ENCODE peak calls at places on chromosomes 7 and 10, in six cellular contexts. D is K562, P is GM23338, Q is sigmoid colon, S is GM12892, G is Panc1. I is an unnamed sample.

GRCh38 chr10:133275683-133276092 is 980 bp downstream of the ADAM8 start:
- DNase-seq in G (no peak), P (no peak), Q (no peak), S (peak), D (peak), I (no peak)

GRCh38 chr10:125094826-125095225 is 65.5 kb downstream of the CTBP2 start:
- DNase-seq in D (no peak), P (no peak), Q (peak), S (no peak), G (no peak), I (no peak)

GRCh38 chr7:134927723-134928122 is 58.6 kb upstream of the AGBL3 start:
- DNase-seq in P (no peak), G (no peak), Q (no peak), S (no peak), D (no peak), I (no peak)

GRCh38 chr7:1931248-1931950 is 261.3 kb downstream of the ELFN1 start:
- DNase-seq in G (no peak), P (no peak), D (no peak), S (no peak), Q (no peak), I (no peak)

GRCh38 chr10:132257271-132257670 is 50.5 kb downstream of the STK32C start:
- DNase-seq in G (no peak), P (no peak), S (no peak), D (peak), Q (no peak), I (no peak)

GRCh38 chr7:111256391-111256790 is 165.5 kb downstream of the LRRN3 start:
- DNase-seq in P (no peak), S (no peak), Q (no peak), G (no peak), D (no peak), I (no peak)

GRCh38 chr7:68679456-68680234 is 918.6 kb upstream of the AUTS2 start:
- DNase-seq in Q (no peak), D (no peak), G (no peak), P (no peak), S (no peak), I (no peak)

GRCh38 chr10:79608505-79609375 is 2.0 kb upstream of the SFTPA1 start:
- DNase-seq in G (no peak), P (peak), D (peak), S (peak), Q (peak), I (no peak)

GRCh38 chr10:79585870-79586527 is 24.7 kb upstream of the SFTPA1 start:
- DNase-seq in S (no peak), Q (no peak), P (peak), D (no peak), G (no peak), I (no peak)

GRCh38 chr10:86967481-86967941 is 771 bp upstream of the ADIRF start:
- DNase-seq in S (no peak), D (no peak), Q (peak), P (no peak), G (no peak), I (no peak)

GRCh38 chr10:16116404-16117304 is 256.3 kb upstream of the MINDY3 start:
- DNase-seq in D (peak), Q (no peak), G (no peak), P (peak), S (no peak), I (peak)

GRCh38 chr7:152761116-152761748 is 1.7 kb downstream of the ACTR3B start:
- DNase-seq in Q (no peak), P (no peak), D (peak), G (no peak), S (no peak), I (no peak)

GRCh38 chr7:107167483-107168232 is 1.1 kb upstream of the HBP1 start:
- DNase-seq in S (no peak), Q (no peak), D (peak), G (peak), P (peak), I (no peak)

GRCh38 chr10:63605568-63605967 is 84.4 kb downstream of the REEP3 start:
- DNase-seq in Q (no peak), D (no peak), S (no peak), G (no peak), P (peak), I (no peak)

GRCh38 chr7:76220185-76221057 is 18.7 kb downstream of the SRRM3 start:
- DNase-seq in P (peak), D (no peak), S (no peak), G (no peak), Q (no peak), I (no peak)

GRCh38 chr7:99021941-99022560 is 121.9 kb downstream of the SMURF1 start:
- DNase-seq in D (no peak), P (no peak), S (no peak), G (no peak), Q (peak), I (no peak)

GRCh38 chr7:77759294-77759889 is 38.8 kb downstream of the TMEM60 start:
- DNase-seq in G (peak), S (no peak), D (peak), P (peak), Q (no peak), I (peak)

GRCh38 chr7:7354674-7355073 is 172.3 kb downstream of the C1GALT1 start:
- DNase-seq in S (no peak), P (peak), G (no peak), Q (no peak), D (no peak), I (no peak)

GRCh38 chr10:86335831-86336230 is 30.8 kb downstream of the GRID1 start:
- DNase-seq in D (no peak), G (no peak), S (no peak), P (no peak), Q (peak), I (no peak)

GRCh38 chr7:12802070-12802469 is 114.6 kb downstream of the ARL4A start:
- DNase-seq in S (no peak), Q (no peak), G (no peak), D (no peak), P (no peak), I (no peak)

DNA sequence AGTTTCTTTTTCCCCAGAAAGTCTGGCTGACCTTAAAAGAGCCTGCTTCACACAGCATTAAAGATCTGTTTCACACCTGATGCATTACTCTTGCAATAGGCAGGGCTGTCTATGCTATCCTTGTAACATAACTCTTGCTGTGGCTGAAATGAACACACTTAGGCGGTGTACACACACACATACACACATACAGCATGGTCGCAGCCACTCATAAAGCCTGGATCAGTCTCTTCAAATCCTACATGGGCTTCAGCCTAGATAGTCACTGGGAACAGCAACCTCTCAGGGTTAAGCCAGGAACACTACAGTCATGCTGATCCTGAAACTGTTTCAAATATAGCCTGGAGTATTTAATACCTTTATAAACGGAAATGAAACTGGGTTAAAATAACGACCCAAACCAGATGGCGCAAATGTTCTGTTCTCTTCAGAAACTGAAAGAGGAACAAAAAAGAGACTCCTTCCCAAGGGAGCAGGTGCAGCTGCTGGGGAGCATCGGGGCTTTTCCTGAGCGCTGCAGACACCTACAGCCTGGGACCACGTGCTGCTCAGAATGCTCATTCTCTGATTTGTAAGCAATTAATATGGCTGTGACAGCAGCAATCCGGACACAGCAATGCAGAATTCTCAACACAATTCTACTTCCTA is 61.0 kb upstream of the SFMBT2 start:
- DNase-seq in S (peak), Q (no peak), D (no peak), G (no peak), P (no peak), I (peak)
- TF ChIP-seq POLR2AphosphoS5 in S (peak), Q (no peak), D (no peak), G (no peak), P (no peak), I (peak)

GRCh38 chr10:122344741-122345258 is 29.7 kb upstream of the PLEKHA1 start:
- DNase-seq in G (no peak), S (no peak), P (no peak), D (no peak), Q (no peak), I (no peak)
- TF ChIP-seq POLR2AphosphoS5 in G (no peak), S (no peak), P (no peak), D (no peak), Q (no peak), I (no peak)

DNA sequence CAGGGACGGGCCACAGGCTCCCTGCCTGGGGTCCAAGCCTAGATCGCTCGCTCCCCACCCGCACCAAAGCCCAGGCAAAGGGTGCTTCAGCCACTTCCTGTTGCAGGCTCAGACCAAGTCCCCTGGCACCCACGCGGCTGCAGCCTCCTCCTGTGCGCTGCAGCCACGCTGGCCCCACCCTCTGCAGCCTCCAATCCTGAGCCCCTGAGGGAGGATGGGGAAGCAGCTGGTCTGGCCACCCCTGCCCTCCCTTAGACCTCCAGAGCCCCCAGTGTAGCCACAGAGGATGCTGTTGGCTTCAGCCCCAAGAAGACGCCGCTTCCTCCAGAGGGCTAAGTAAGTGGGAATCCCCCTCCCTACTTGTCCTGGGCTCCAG is 9.3 kb downstream of the LIMK1 start:
- DNase-seq in P (peak), G (no peak), D (no peak), Q (peak), S (peak), I (peak)
- TF ChIP-seq POLR2AphosphoS5 in P (no peak), G (no peak), D (no peak), Q (no peak), S (no peak), I (peak)

GRCh38 chr10:68560201-68560915 is at the start of gene TET1:
- DNase-seq in Q (peak), G (no peak), P (peak), D (peak), S (peak), I (no peak)
- TF ChIP-seq POLR2AphosphoS5 in Q (peak), G (no peak), P (peak), D (peak), S (no peak), I (no peak)

GRCh38 chr10:944034-944831 is 12.7 kb upstream of the LARP4B start:
- DNase-seq in P (no peak), S (no peak), D (no peak), G (no peak), Q (peak), I (no peak)
- TF ChIP-seq POLR2AphosphoS5 in P (no peak), S (no peak), D (no peak), G (no peak), Q (peak), I (no peak)

GRCh38 chr10:100535715-100536353 is at the start of gene HIF1AN:
- DNase-seq in G (peak), P (peak), S (peak), D (peak), Q (peak), I (peak)
- TF ChIP-seq POLR2AphosphoS5 in G (peak), P (peak), S (peak), D (peak), Q (peak), I (peak)

GRCh38 chr7:30616318-30616717 is 21.6 kb downstream of the GARS1 start:
- DNase-seq in Q (no peak), S (no peak), G (no peak), D (no peak), P (no peak), I (no peak)
- TF ChIP-seq POLR2AphosphoS5 in Q (no peak), S (no peak), G (no peak), D (no peak), P (no peak), I (no peak)

GRCh38 chr7:34821965-34822558 is 164.0 kb downstream of the NPSR1 start:
- DNase-seq in S (no peak), G (no peak), D (no peak), Q (no peak), P (peak), I (no peak)
- TF ChIP-seq POLR2AphosphoS5 in S (no peak), G (no peak), D (no peak), Q (no peak), P (no peak), I (no peak)